ENCODE peak calls at places on chromosomes 13 and 19, in ten cellular contexts. I, O, J, A, H, C, Q, R, E and U are unnamed samples.
A peak's percentile ranks its signal among the peaks of the same experiment; 100 is the strongest.

GRCh38 chr13:94431569-94431968 is 47.9 kb downstream of the DCT start:
- DNase-seq in I (no peak), O (no peak), J (peak; percentile 76), A (no peak), H (peak; percentile 27), C (no peak), Q (no peak), R (no peak), E (no peak), U (no peak)

GRCh38 chr13:80030491-80030890 is 310.4 kb downstream of the SPRY2 start:
- DNase-seq in I (peak; percentile 70), O (no peak), J (no peak), A (no peak), H (peak; percentile 59), C (peak; percentile 78), Q (peak; percentile 44), R (no peak), E (no peak), U (no peak)

GRCh38 chr13:102642475-102642874 is 45.7 kb downstream of the TPP2 start:
- DNase-seq in I (no peak), O (peak; percentile 48), J (no peak), A (peak; percentile 76), H (no peak), C (no peak), Q (peak; percentile 61), R (no peak), E (peak; percentile 57), U (no peak)

GRCh38 chr13:91758724-91759123 is 360.3 kb downstream of the GPC5 start:
- DNase-seq in I (no peak), O (no peak), J (no peak), A (no peak), H (no peak), C (no peak), Q (no peak), R (no peak), E (no peak), U (no peak)

GRCh38 chr19:1923319-1923718 is 17.7 kb upstream of the CSNK1G2 start:
- DNase-seq in I (no peak), O (no peak), J (no peak), A (no peak), H (no peak), C (no peak), Q (no peak), R (no peak), E (no peak), U (no peak)

GRCh38 chr13:95624020-95624419 is 20.5 kb downstream of the DZIP1 start:
- DNase-seq in I (peak; percentile 69), O (no peak), J (peak; percentile 72), A (no peak), H (peak; percentile 72), C (peak; percentile 80), Q (no peak), R (peak; percentile 48), E (no peak), U (no peak)

GRCh38 chr19:5356918-5357317 is 16.3 kb upstream of the PTPRS start:
- DNase-seq in I (no peak), O (no peak), J (no peak), A (no peak), H (no peak), C (no peak), Q (no peak), R (no peak), E (no peak), U (no peak)

GRCh38 chr13:38566023-38566422 is 120.9 kb upstream of the FREM2 start:
- DNase-seq in I (no peak), O (no peak), J (no peak), A (no peak), H (no peak), C (no peak), Q (no peak), R (no peak), E (no peak), U (no peak)

GRCh38 chr13:83153833-83154232 is 728.4 kb downstream of the SLITRK1 start:
- DNase-seq in I (no peak), O (no peak), J (no peak), A (no peak), H (no peak), C (no peak), Q (no peak), R (no peak), E (no peak), U (no peak)

DNA sequence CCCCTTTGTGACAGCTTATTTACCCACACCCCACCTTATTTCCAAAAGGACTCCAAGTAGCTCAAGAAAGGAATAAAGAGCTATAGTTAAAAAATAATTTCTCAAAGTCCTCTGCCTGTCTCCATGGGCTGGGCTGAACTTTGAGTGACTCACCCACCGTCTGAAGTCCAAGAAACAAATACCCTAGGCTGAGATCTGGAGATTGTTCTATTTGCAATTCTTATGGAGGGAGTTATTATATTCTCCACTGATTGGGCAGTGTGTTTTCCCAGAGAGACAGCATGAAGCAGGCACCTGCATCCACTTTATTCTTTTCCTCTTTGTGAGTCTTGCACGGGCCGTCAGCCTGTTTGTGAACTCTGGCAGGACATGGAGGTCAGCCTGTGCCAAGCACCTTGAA is 63.2 kb downstream of the SHISA2 start:
- DNase-seq in I (no peak), O (no peak), J (no peak), A (no peak), H (no peak), C (peak; percentile 5), Q (no peak), R (no peak), E (no peak), U (no peak)
- H3K4me3 ChIP-seq in I (no peak overlapping the region), O (no peak overlapping the region), J (no peak overlapping the region), A (no peak overlapping the region), H (no peak overlapping the region), C (no peak overlapping the region), Q (no peak overlapping the region), R (no peak overlapping the region), E (no peak overlapping the region), U (no peak overlapping the region)

DNA sequence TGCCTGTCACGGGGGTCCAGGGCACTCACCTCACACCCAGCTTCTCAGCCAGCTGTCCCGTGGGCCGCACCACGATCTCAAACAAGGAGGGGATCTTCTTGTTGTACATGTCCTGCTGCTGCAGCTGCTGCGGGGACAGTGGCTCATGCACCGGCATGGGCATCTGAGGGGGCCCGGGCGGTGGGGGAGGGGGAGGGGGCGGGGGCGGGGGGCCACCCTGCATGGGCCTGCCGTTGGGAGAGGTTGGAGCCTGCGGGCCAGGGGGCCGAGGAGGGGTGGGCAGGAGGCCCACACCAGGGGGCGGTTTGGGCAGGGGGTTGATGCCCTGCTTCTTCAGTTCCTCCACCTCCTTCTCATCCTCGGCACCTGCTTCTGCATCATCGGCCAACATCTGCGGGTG is 23.9 kb upstream of the TMEM160 start:
- DNase-seq in I (no peak), O (no peak), J (no peak), A (no peak), H (no peak), C (no peak), Q (no peak), R (no peak), E (no peak), U (no peak)
- TF ChIP-seq CTCF in I (no peak), O (no peak), J (no peak), A (no peak), H (no peak), C (no peak), Q (no peak), R (no peak), E (no peak), U (no peak)

DNA sequence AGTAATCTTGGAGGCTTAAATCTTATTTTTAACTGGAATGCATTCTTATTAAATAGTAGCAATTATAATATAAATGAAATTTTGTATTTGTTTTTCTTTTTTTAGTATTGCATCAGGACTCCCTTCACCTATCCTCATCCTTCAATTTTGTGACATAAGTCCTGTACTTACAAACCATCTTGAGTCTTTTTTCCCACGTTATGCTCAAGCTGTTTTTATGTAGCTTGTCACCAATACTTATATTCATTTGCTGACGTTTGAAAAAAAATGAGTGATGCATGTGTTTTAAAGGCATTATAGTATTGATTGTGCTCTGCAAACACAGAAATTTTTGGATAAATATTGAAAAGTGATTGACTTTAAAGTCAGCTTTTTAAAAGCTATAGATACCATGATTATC is 888 bp downstream of the GPR18 start:
- DNase-seq in I (no peak), O (no peak), J (no peak), A (no peak), H (no peak), C (no peak), Q (no peak), R (no peak), E (no peak), U (no peak)
- H3K4me3 ChIP-seq in I (no peak overlapping the region), O (no peak overlapping the region), J (no peak overlapping the region), A (no peak overlapping the region), H (no peak overlapping the region), C (no peak overlapping the region), Q (no peak overlapping the region), R (no peak overlapping the region), E (no peak overlapping the region), U (no peak overlapping the region)

DNA sequence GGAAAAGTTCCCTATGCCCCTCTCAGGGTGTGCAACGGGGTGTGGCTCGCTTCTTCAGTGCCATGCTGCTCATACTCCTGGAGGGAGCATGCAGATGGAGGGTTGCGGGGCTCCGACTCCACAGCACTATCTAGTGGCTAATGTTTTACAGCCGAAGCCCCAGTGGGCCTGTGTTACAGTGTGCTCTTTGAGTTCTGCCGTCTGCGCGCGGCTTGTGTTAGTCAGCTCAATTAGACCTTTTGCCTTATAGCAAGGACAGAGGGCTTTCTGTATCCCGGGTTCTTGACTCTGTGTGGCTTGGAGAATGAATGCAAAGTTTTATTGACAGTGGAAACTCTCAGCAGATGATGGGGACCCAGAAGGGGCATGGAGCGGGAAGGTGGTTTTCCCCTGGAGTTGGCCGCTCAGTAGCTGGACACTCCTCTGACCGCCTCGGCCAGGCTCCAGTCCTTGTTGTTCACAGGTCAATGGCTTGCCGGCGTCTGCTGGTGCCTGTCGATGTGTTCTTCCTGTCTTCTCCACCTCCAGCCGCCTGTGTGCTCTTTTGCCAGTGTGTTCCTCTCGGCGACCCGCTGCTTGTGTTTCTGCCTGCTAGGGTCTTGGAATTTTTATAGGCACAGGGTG is 383.4 kb downstream of the LMO7 start:
- DNase-seq in I (peak; percentile 31), O (peak; percentile 83), J (no peak), A (no peak), H (no peak), C (no peak), Q (no peak), R (peak; percentile 78), E (peak; percentile 12), U (no peak)
- TF ChIP-seq CTCF in I (peak; percentile 24), O (no peak), J (no peak), A (no peak), H (peak; percentile 37), C (no peak), Q (peak; percentile 6), R (peak; percentile 82), E (peak; percentile 34), U (peak; percentile 7)

DNA sequence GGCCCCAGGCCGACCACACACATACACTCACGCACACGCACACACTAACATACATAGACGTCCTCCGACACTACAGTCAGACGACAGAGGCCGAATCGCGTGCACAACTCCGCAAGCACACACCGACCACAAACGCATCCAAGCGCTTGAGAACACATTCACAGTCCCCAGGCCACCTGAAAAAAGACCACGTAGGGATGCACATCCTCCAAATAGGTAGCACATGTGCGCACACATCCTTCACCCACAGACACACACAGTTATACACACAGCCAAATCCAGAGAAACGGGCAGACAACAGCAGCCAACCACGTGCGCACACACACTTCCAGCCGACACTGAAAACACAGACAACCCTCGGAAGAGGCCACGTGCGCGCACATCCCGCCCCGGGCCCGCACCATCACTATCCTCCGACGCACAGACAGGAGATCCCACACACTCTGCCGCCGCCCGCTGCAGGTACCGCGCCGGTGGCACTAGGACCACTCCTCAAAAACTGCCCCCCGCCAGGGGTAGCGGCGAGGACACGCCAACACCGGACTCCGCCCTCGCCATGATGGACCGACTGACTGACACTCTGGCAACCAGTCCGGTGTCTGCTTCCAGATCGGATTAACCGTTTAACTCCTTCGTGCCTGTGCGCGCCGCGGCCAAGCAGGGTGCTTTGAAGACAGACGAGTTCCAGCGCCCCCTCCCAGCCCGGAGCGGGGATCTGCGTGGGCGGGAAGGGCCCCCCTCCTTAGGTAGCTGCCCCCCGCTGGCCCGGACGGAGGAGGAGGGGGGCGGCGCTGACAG is 493 bp upstream of the PDE4A start:
- DNase-seq in I (peak; percentile 99), O (no peak), J (peak; percentile 50), A (no peak), H (peak; percentile 61), C (peak; percentile 70), Q (no peak), R (peak; percentile 92), E (no peak), U (no peak)
- H3K4me3 ChIP-seq in I (peak overlapping the region; percentile 70), O (peak overlapping the region; percentile 24), J (peak overlapping the region; percentile 43), A (peak overlapping the region; percentile 28), H (peak overlapping the region; percentile 45), C (peak overlapping the region; percentile 45), Q (peak overlapping the region; percentile 31), R (peak overlapping the region; percentile 60), E (peak overlapping the region; percentile 21), U (peak overlapping the region; percentile 59)